ENCODE peak calls at places on chromosome 11, in ten cellular contexts. Y, V, J, C, F, O, I, W, B and H are unnamed samples.
A peak's percentile ranks its signal among the peaks of the same experiment; 100 is the strongest.

GRCh38 chr11:108662700-108663099 is 2.2 kb upstream of the DDX10 start:
- DNase-seq in Y (no peak), F (no peak), I (no peak), C (no peak), J (no peak), O (no peak), W (no peak), V (no peak), B (no peak), H (no peak)

GRCh38 chr11:73439002-73439843 is 63.0 kb downstream of the RELT start:
- DNase-seq in J (peak; percentile 2), V (no peak), F (no peak), B (no peak), C (no peak), W (no peak), Y (no peak), O (no peak), I (no peak), H (no peak)

GRCh38 chr11:63841554-63841953 is 2.6 kb downstream of the MARK2 start:
- DNase-seq in B (peak; percentile 45), F (no peak), Y (no peak), O (no peak), J (no peak), C (no peak), I (no peak), W (no peak), V (peak; percentile 63), H (no peak)

GRCh38 chr11:128174465-128175101 is 412.8 kb downstream of the ETS1 start:
- DNase-seq in B (peak; percentile 85), I (no peak), J (peak; percentile 13), W (no peak), C (no peak), F (no peak), Y (no peak), V (peak; percentile 79), O (no peak), H (no peak)

GRCh38 chr11:93370260-93370659 is 39.7 kb downstream of the DEUP1 start:
- DNase-seq in Y (no peak), V (peak; percentile 43), B (peak; percentile 11), O (no peak), C (no peak), F (no peak), J (no peak), W (no peak), I (no peak), H (no peak)

GRCh38 chr11:111699579-111700156 is 66.5 kb downstream of the PPP2R1B start:
- DNase-seq in Y (no peak), J (no peak), O (no peak), C (no peak), B (no peak), F (no peak), I (no peak), W (no peak), V (no peak), H (no peak)

GRCh38 chr11:62153617-62154016 is 29.8 kb downstream of the INCENP start:
- DNase-seq in J (no peak), W (no peak), F (no peak), Y (no peak), B (no peak), V (no peak), C (no peak), I (no peak), O (no peak), H (no peak)

GRCh38 chr11:57762235-57762866 is 749 bp downstream of the CTNND1 start:
- DNase-seq in W (no peak), O (no peak), B (no peak), I (no peak), J (no peak), V (peak; percentile 28), C (no peak), F (peak; percentile 22), Y (no peak), H (no peak)

GRCh38 chr11:35281169-35281591 is 138.2 kb downstream of the SLC1A2 start:
- DNase-seq in F (no peak), O (no peak), B (no peak), C (no peak), I (no peak), W (no peak), Y (no peak), J (no peak), V (no peak), H (no peak)

GRCh38 chr11:2549491-2549875 is 104.7 kb downstream of the KCNQ1 start:
- DNase-seq in V (no peak), W (no peak), Y (no peak), F (no peak), I (no peak), J (no peak), C (no peak), O (no peak), B (no peak), H (no peak)